ENCODE peak calls at places on chromosomes 2 and 18, in four cellular contexts. P, I, Z and A are unnamed samples.

GRCh38 chr2:176419591-176420071 is 150.4 kb downstream of the MTX2 start:
- DNase-seq in I (no peak), Z (peak), P (no peak), A (no peak)

GRCh38 chr2:180115675-180116074 is 108.6 kb upstream of the CWC22 start:
- DNase-seq in Z (peak), P (no peak), I (no peak), A (no peak)

GRCh38 chr2:102436284-102436683 is 13.3 kb downstream of the IL18RAP start:
- DNase-seq in P (no peak), Z (peak), I (no peak), A (no peak)

GRCh38 chr18:13256444-13257305 is 38.1 kb downstream of the LDLRAD4 start:
- DNase-seq in P (no peak), I (no peak), Z (no peak), A (no peak)

GRCh38 chr2:11554430-11554764 is 20.6 kb downstream of the GREB1 start:
- DNase-seq in P (no peak), Z (no peak), I (no peak), A (no peak)

GRCh38 chr2:213696427-213696826 is 412.2 kb downstream of the SPAG16 start:
- DNase-seq in I (no peak), P (no peak), Z (no peak), A (no peak)

GRCh38 chr2:212387146-212387545 is 151.5 kb downstream of the ERBB4 start:
- DNase-seq in Z (no peak), P (no peak), I (no peak), A (no peak)

GRCh38 chr2:231197741-231198290 is 615 bp upstream of the ARMC9 start:
- DNase-seq in P (no peak), Z (no peak), I (no peak), A (no peak)

GRCh38 chr18:67805261-67805660 is 288.7 kb upstream of the DSEL start:
- DNase-seq in P (no peak), I (no peak), Z (no peak), A (no peak)